ENCODE peak calls at places on chromosomes 3 and 15, in seven cellular contexts. W is heart left ventricle; Q is mammary epithelial cell; S is CD8-positive, alpha-beta T cell; C is psoas muscle; Y is GM23248; P is aorta. K is an unnamed sample.
A peak's percentile ranks its signal among the peaks of the same experiment; 100 is the strongest.

GRCh38 chr3:171365489-171365888 is 94.7 kb downstream of the TNIK start:
- DNase-seq in P (no peak), Y (no peak), C (no peak), W (no peak), S (no peak), Q (no peak), K (no peak)

GRCh38 chr3:82022836-82023235 is 261.4 kb upstream of the GBE1 start:
- DNase-seq in S (no peak), W (no peak), Y (no peak), P (no peak), C (no peak), Q (no peak), K (no peak)

GRCh38 chr15:96306321-96306720 is 24.2 kb upstream of the NR2F2 start:
- DNase-seq in S (no peak), C (no peak), Q (no peak), W (no peak), P (no peak), Y (no peak), K (no peak)

GRCh38 chr15:69315402-69316110 is 16.8 kb downstream of the PAQR5 start:
- DNase-seq in Q (no peak), Y (no peak), S (no peak), W (no peak), P (no peak), C (no peak), K (no peak)

GRCh38 chr3:5321941-5322340 is 134.4 kb downstream of the EDEM1 start:
- DNase-seq in P (no peak), Q (no peak), C (no peak), S (no peak), W (no peak), Y (no peak), K (no peak)

GRCh38 chr3:52415769-52416168 is 29.1 kb downstream of the SEMA3G start:
- DNase-seq in P (no peak), S (no peak), Q (no peak), C (no peak), W (no peak), Y (no peak), K (no peak)

GRCh38 chr3:194205675-194206133 is 69.8 kb downstream of the HES1 start:
- DNase-seq in C (no peak), P (no peak), Q (no peak), S (no peak), Y (no peak), W (no peak), K (peak; percentile 76)

GRCh38 chr15:40379853-40380252 is 2.7 kb upstream of the KNSTRN start:
- DNase-seq in C (peak; percentile 81), W (peak; percentile 71), Q (peak; percentile 87), S (no peak), P (peak; percentile 86), Y (peak; percentile 98), K (peak; percentile 58)

GRCh38 chr3:14338898-14339458 is 63.4 kb upstream of the SLC6A6 start:
- DNase-seq in S (no peak), Y (no peak), P (no peak), Q (no peak), W (no peak), C (no peak), K (no peak)

GRCh38 chr3:192825191-192825590 is 92.5 kb downstream of the MB21D2 start:
- DNase-seq in Q (no peak), W (no peak), Y (no peak), P (no peak), S (no peak), C (no peak), K (no peak)

GRCh38 chr3:157495846-157496245 is 7.4 kb downstream of the VEPH1 start:
- DNase-seq in Y (no peak), W (no peak), P (no peak), Q (no peak), C (no peak), S (no peak), K (no peak)

GRCh38 chr3:71395927-71396695 is 187.4 kb downstream of the FOXP1 start:
- DNase-seq in Y (peak; percentile 77), S (no peak), W (no peak), Q (no peak), C (no peak), P (no peak), K (no peak)

GRCh38 chr3:126541628-126542339 is 16.9 kb downstream of the C3orf22 start:
- DNase-seq in S (peak; percentile 1), P (peak; percentile 49), W (peak; percentile 26), Y (no peak), C (peak; percentile 55), Q (no peak), K (no peak)

GRCh38 chr3:61530355-61530754 is 31.0 kb upstream of the PTPRG start:
- DNase-seq in P (no peak), W (no peak), C (no peak), S (no peak), Y (peak; percentile 41), Q (peak; percentile 21), K (peak; percentile 54)

GRCh38 chr3:187211532-187212274 is 14.4 kb downstream of the RTP1 start:
- DNase-seq in S (no peak), W (no peak), C (no peak), Y (peak; percentile 87), Q (peak; percentile 74), P (no peak), K (no peak)

GRCh38 chr3:190444576-190445145 is 5.0 kb downstream of the TMEM207 start:
- DNase-seq in W (no peak), Y (peak; percentile 21), Q (peak; percentile 46), S (no peak), C (no peak), P (no peak), K (no peak)

GRCh38 chr3:17800232-17800631 is 57.8 kb upstream of the TBC1D5 start:
- DNase-seq in S (no peak), W (no peak), Q (peak; percentile 39), Y (peak; percentile 67), P (no peak), C (no peak), K (no peak)

GRCh38 chr3:119228290-119229145 is 12.2 kb downstream of the B4GALT4 start:
- DNase-seq in Y (peak; percentile 29), S (no peak), P (no peak), W (no peak), C (no peak), Q (no peak), K (no peak)

GRCh38 chr3:120448707-120449650 is 1.8 kb downstream of the FSTL1 start:
- DNase-seq in Y (peak; percentile 93), W (peak; percentile 48), S (no peak), P (peak; percentile 61), Q (peak; percentile 47), C (no peak), K (no peak)

DNA sequence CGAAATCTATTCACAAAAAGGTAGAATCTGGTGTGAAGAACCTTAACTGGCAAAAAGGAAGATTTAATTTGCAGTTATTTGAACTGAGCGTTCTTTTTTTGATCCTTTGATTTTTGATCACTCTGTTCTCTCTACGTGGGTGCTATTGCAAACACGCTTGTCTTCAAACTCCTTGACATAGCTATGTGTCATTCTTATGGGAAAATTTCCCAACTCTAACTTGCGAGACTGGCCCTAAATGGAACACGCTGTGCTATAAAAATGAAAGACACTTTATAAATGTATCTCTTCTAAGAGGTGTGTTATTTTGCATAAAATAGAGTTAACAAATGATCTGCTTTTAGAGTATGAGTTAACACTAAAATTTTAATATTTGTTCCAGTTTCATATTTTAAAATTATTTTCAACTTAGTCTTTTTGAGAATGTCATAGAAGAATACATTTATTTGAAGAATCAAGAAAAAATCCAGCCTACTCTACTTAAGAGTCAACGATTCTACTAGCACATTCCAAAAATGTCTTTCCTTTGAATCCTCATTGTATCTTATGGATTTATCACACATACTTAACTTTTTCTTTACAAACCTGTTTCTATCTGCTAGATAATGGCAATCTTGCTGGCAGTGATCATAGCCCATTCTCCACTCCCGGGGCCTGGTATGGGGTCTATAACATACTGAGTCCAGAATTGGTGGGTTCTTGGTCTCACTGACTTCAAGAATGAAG is 610.0 kb upstream of the TBL1XR1 start:
- DNase-seq in S (no peak), Y (peak; percentile 39), Q (peak; percentile 40), W (no peak), C (no peak), P (no peak), K (no peak)
- H3K36me3 ChIP-seq in S (no peaks in the 10 kb centered on the region), Y (no peaks in the 10 kb centered on the region), Q (no peaks in the 10 kb centered on the region), W (no peaks in the 10 kb centered on the region), C (no peaks in the 10 kb centered on the region), P (no peaks in the 10 kb centered on the region), K (no peaks in the 10 kb centered on the region)

DNA sequence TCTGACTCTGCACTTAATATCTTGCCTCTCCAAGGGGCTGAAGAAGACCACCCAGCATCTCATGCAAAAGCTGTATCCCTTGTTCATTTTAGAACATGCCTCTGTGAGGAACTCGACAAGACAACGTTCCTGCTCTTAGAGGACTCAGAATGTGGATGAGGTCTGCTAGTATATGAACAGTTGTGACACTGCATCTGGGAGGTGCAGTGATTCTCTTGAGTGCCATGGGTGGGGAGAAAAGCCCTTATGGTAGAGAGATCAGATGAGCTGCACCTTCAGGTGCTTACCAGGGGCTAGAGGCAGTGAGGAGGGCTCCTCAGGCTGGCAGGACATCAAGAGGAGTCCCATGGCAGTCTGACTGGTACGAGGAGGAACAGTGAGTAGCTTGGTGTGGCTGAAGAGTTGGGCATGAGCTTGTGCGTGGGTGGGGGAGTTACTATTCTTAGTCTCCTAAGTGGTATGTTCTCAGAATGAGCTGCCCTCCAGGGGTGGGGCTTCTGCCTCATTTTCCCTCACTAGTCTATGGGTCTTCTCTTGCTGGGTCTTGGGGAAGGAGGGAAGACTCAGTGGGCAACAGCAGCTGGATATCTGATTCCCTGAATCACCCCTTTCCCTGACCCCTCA is 56.7 kb upstream of the ATP2B2 start:
- DNase-seq in Y (no peak), W (no peak), P (no peak), C (no peak), Q (no peak), S (no peak), K (no peak)
- H3K4me3 ChIP-seq in Y (no peak overlapping the region), W (no peak overlapping the region), P (no peak overlapping the region), C (no peak overlapping the region), Q (no peak overlapping the region), S (no peak overlapping the region), K (no peak overlapping the region)

DNA sequence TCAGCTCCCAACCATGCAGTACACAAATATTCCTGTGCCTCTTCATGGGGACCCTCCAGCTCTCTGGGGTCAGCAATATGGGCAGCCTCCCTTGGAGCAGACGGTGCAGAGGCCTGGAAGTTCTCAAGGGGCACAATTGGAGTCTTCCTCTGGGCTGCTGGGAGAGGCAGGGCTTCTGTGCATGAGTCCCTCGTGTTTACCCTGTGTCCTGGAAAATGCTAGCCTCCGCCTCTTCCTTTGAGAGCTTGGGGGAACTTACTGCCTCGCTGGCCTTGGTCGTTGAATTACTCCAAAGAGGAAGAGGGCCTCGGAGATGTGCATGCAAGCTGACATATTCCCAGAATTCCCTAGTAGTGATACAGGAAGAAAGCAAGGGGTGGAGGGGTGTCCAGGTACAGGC is 284.4 kb upstream of the IGF1R start:
- DNase-seq in Q (no peak), S (no peak), C (no peak), P (no peak), Y (no peak), W (no peak), K (no peak)
- H3K36me3 ChIP-seq in Q (no peaks in the 10 kb centered on the region), S (no peaks in the 10 kb centered on the region), C (no peaks in the 10 kb centered on the region), P (no peaks in the 10 kb centered on the region), Y (no peaks in the 10 kb centered on the region), W (no peaks in the 10 kb centered on the region), K (no peaks in the 10 kb centered on the region)

DNA sequence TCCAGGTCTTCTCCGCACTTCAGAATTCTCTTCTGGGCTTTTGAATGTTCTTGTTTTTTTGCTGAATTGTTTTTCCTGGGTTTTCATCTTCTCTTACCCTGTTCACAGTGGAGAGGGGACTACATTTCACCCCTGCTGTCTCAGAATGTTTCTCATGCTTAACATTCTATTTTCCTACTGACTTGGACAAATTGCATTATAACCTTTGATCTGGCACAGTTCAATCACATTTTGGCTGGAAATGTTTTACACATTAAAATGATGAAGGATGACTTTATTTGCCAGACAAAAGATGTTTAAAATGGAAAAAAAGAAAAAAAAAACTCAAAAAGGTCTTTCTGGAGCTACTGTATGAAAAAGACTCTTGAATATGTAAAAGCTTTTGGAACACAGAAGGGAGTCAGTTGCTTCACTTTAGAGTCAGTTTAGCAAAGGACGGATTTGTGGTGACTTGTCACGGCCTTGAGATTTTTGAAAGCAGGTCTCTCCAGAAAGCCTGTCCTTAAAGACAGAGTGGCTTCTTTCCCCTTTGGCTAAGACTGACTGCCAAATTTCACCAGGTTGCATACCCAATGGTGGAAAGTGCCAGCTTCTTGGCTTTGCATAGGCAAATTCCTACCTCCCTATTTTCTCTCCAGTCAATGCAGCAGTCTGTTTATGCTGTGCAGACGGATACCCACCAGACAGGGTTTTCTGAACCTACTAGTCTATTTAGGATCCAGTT is 401.0 kb upstream of the TBL1XR1 start:
- DNase-seq in Y (no peak), S (no peak), W (no peak), P (no peak), C (no peak), Q (no peak), K (no peak)
- H3K4me3 ChIP-seq in Y (no peak overlapping the region), S (peak overlapping the region; percentile 8), W (no peak overlapping the region), P (no peak overlapping the region), C (no peak overlapping the region), Q (no peak overlapping the region), K (no peak overlapping the region)